ENCODE peak calls at places on chromosomes 16 and 17, in seven cellular contexts. O is H54; X is AG04450; P is GM12891; B is NCI-H1417; I is activated CD4-positive, alpha-beta T cell treated with anti-CD3 and anti-CD28 coated beads for 48 hours; K is fibroblast of gingiva. W is an unnamed sample.

GRCh38 chr17:80387071-80387470 is 27.9 kb upstream of the ENDOV start:
- DNase-seq in O (no peak), X (no peak), P (no peak), B (no peak), I (no peak), K (no peak), W (no peak)

GRCh38 chr17:44979426-44980273 is 11.5 kb upstream of the C1QL1 start:
- DNase-seq in O (no peak), X (peak; percentile 70), P (no peak), B (no peak), I (no peak), K (peak; percentile 40), W (no peak)

GRCh38 chr17:74877592-74878543 is 5.1 kb upstream of the FDXR start:
- DNase-seq in O (no peak), X (no peak), P (no peak), B (peak; percentile 14), I (no peak), K (no peak), W (no peak)

GRCh38 chr17:59837362-59838195 is 55.2 kb downstream of the TUBD1 start:
- DNase-seq in O (no peak), X (peak; percentile 99), P (no peak), B (no peak), I (peak; percentile 73), K (peak; percentile 100), W (no peak)

GRCh38 chr17:17439971-17440843 is 36.6 kb upstream of the MED9 start:
- DNase-seq in O (peak; percentile 58), X (no peak), P (peak; percentile 71), B (peak; percentile 60), I (peak; percentile 85), K (peak; percentile 15), W (peak; percentile 64)

GRCh38 chr16:65624696-65625095 is 502.8 kb upstream of the CDH11 start:
- DNase-seq in O (no peak), X (no peak), P (no peak), B (no peak), I (no peak), K (peak; percentile 58), W (no peak)

GRCh38 chr17:77145635-77146632 is 5.2 kb downstream of the SEC14L1 start:
- DNase-seq in O (no peak), X (no peak), P (no peak), B (peak; percentile 11), I (peak; percentile 14), K (peak; percentile 86), W (no peak)

GRCh38 chr16:84830765-84831384 is 11.1 kb downstream of the CRISPLD2 start:
- DNase-seq in O (no peak), X (no peak), P (no peak), B (no peak), I (no peak), K (no peak), W (no peak)

GRCh38 chr16:49395021-49395420 is 21.4 kb downstream of the C16orf78 start:
- DNase-seq in O (no peak), X (no peak), P (no peak), B (no peak), I (no peak), K (no peak), W (no peak)

GRCh38 chr17:65154770-65155589 is 17.8 kb downstream of the RGS9 start:
- DNase-seq in O (peak; percentile 62), X (peak; percentile 29), P (no peak), B (no peak), I (no peak), K (no peak), W (peak; percentile 77)

GRCh38 chr17:50206604-50207293 is 5.3 kb upstream of the COL1A1 start:
- DNase-seq in O (no peak), X (no peak), P (no peak), B (no peak), I (peak; percentile 40), K (peak; percentile 64), W (peak; percentile 3)